ENCODE peak calls at places on chromosomes 11 and 22, in six cellular contexts. D, T, Z, M, S and A are unnamed samples.

GRCh38 chr11:126491092-126491491 is 135.6 kb downstream of the ST3GAL4 start:
- DNase-seq in D (peak), T (no peak), Z (no peak), M (no peak), S (no peak), A (no peak)

GRCh38 chr11:61555051-61555969 is 25.6 kb downstream of the SYT7 start:
- DNase-seq in D (no peak), T (peak), Z (no peak), M (no peak), S (no peak), A (peak)

GRCh38 chr11:64770120-64770519 is 8.2 kb downstream of the SF1 start:
- DNase-seq in D (no peak), T (no peak), Z (no peak), M (no peak), S (no peak), A (no peak)

GRCh38 chr11:6574816-6575715 is 28.4 kb downstream of the RRP8 start:
- DNase-seq in D (no peak), T (no peak), Z (no peak), M (no peak), S (no peak), A (no peak)

GRCh38 chr11:78560826-78561484 is 13.7 kb downstream of the NARS2 start:
- DNase-seq in D (no peak), T (no peak), Z (no peak), M (no peak), S (no peak), A (no peak)

GRCh38 chr22:47837703-47838102 is 1075.3 kb downstream of the TBC1D22A start:
- DNase-seq in D (no peak), T (no peak), Z (peak), M (no peak), S (no peak), A (no peak)

GRCh38 chr11:19474954-19475811 is 234.4 kb upstream of the E2F8 start:
- DNase-seq in D (no peak), T (no peak), Z (no peak), M (no peak), S (no peak), A (no peak)

GRCh38 chr11:19698493-19699292 is 13.9 kb upstream of the NAV2 start:
- DNase-seq in D (no peak), T (no peak), Z (no peak), M (peak), S (no peak), A (no peak)

GRCh38 chr22:29925402-29925801 is 42.4 kb downstream of the MTMR3 start:
- DNase-seq in D (no peak), T (no peak), Z (no peak), M (no peak), S (no peak), A (no peak)

GRCh38 chr22:19910180-19910744 is 31.3 kb upstream of the COMT start:
- DNase-seq in D (no peak), T (no peak), Z (no peak), M (no peak), S (no peak), A (no peak)

GRCh38 chr11:112997829-112998228 is 36.6 kb downstream of the NCAM1 start:
- DNase-seq in D (no peak), T (no peak), Z (no peak), M (no peak), S (no peak), A (no peak)

GRCh38 chr22:46806789-46807188 is 44.3 kb downstream of the TBC1D22A start:
- DNase-seq in D (no peak), T (no peak), Z (no peak), M (no peak), S (no peak), A (no peak)

GRCh38 chr11:36289226-36289852 is at the start of gene COMMD9:
- DNase-seq in D (peak), T (peak), Z (peak), M (peak), S (peak), A (peak)
- TF ChIP-seq CTCF in D (no peak), T (no peak), Z (no peak), M (no peak), S (no peak), A (no peak)

DNA sequence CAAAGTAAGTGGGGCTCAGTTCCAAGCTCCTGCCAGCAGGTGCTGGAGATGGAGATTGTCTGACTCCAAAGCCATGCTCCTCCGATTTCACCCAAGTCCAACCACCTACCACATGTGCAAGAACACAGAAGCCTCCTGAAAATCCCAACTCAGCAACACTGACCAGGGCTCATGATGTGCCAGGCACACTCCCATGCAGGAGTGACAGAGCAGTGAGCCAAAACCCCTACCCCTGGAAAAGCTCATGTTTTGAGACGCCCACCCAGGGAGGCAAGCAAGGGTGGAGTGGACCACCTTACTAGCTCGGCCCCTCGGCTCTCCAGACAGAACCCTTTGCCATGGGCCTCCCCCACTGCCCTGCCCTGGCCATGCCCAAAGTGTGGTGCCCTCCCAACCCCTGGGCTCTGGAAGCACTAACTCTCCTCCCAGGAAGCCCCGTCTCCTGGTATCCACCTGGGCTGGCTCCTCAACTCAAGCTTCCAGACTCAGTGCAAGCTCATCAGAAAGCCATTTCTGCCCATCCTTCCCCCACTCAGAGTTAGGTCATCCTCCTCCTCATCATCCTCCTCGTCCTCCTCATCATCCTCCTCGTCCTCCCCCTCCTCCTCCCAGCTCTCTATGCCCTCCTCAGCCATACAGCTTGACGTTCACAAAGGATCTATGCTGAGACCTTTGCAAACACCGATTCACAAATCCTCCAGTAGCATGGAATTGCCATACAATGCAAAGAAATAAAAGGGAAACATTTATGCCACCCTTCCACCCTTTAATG is 154.9 kb downstream of the MPPED1 start:
- DNase-seq in D (no peak), T (no peak), Z (peak), M (no peak), S (no peak), A (no peak)
- TF ChIP-seq CTCF in D (no peak), T (no peak), Z (no peak), M (no peak), S (no peak), A (no peak)

GRCh38 chr11:56089697-56090096 is 3.4 kb upstream of the OR8I2 start:
- DNase-seq in D (no peak), T (no peak), Z (peak), M (no peak), S (no peak), A (no peak)
- TF ChIP-seq CTCF in D (no peak), T (no peak), Z (peak), M (no peak), S (no peak), A (no peak)

GRCh38 chr11:92346220-92346619 is 121.6 kb downstream of the FAT3 start:
- DNase-seq in D (no peak), T (no peak), Z (no peak), M (no peak), S (no peak), A (no peak)

GRCh38 chr11:92342034-92342433 is 117.4 kb downstream of the FAT3 start:
- DNase-seq in D (no peak), T (no peak), Z (no peak), M (no peak), S (no peak), A (no peak)

GRCh38 chr11:92342886-92343285 is 118.3 kb downstream of the FAT3 start:
- DNase-seq in D (no peak), T (no peak), Z (no peak), M (no peak), S (no peak), A (no peak)

GRCh38 chr11:92340839-92341238 is 116.2 kb downstream of the FAT3 start:
- DNase-seq in D (no peak), T (no peak), Z (peak), M (peak), S (no peak), A (no peak)
- TF ChIP-seq CTCF in D (no peak), T (no peak), Z (peak), M (peak), S (no peak), A (peak)

DNA sequence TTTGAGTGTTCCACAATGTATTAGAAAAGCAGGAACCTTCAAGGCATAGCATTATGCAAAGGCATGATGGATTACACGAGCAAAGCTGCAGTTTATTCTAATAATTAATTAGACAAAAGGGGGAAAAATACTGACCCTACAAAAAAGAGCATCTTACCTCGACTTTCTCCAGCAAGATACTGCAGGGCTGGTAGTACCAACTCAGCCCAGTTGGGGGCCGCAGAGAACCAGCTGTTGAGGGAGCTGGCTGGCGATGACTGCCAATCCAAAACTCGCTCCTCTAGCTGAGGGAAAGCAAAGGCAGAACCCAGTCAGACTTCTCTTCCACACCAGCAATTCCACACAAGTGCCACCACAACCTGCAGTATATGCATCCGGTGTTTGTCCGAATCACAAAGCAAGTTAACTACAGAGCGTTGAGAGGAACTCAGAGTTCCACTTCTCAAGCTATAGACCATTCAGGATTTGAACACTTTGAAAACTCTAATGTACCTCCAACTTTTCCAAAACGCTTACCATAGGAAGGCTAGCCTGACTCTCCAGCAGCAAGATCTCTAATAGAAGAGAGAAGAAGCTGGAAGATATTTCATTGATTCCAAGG is 13.7 kb downstream of the NFRKB start:
- DNase-seq in D (no peak), T (no peak), Z (peak), M (peak), S (peak), A (peak)
- TF ChIP-seq CTCF in D (no peak), T (peak), Z (peak), M (peak), S (peak), A (peak)

DNA sequence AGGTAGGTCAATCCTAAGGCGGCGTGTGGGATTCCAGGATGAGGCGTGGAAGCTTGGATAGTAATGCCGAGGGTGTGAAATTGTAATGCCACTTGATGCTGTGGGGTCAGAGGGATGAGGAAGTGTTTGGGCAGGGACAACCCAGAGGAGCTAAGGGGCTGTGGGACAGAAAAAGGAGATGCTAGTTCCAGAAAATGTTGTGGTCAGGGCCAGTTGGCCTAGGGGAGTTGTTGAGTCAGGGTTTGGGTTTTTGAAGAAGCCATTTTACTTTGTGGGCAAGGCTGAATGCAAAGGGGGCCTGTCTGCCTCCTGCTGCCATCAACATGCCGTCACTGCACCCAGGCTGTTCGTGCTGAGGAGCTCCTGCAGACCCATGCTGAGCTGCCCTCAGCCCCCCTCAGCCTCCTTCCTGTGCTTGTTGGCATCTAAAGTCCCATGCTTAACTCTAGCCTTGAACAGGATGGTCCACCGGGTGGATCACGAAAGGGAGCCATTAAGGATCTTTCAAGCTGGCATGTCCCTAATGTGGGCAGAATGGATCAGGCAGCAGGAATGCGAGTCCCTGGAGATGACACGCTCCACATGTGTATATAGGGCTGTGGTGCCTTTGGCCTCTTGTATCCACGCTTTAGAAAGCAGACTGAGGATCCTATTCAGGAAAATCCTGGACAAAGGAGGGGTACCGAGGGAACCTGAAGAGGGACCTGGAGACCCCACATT is 2.1 kb downstream of the C11orf16 start:
- DNase-seq in D (no peak), T (no peak), Z (no peak), M (no peak), S (no peak), A (no peak)
- TF ChIP-seq CTCF in D (no peak), T (no peak), Z (no peak), M (no peak), S (no peak), A (no peak)

GRCh38 chr11:27977031-27977430 is 130.9 kb downstream of the KIF18A start:
- DNase-seq in D (no peak), T (no peak), Z (peak), M (peak), S (no peak), A (no peak)

GRCh38 chr11:27977527-27977926 is 130.4 kb downstream of the KIF18A start:
- DNase-seq in D (no peak), T (no peak), Z (no peak), M (no peak), S (no peak), A (no peak)

GRCh38 chr11:27972432-27973170 is 135.4 kb downstream of the KIF18A start:
- DNase-seq in D (no peak), T (no peak), Z (no peak), M (no peak), S (no peak), A (no peak)

GRCh38 chr11:27973851-27974536 is 134.0 kb downstream of the KIF18A start:
- DNase-seq in D (no peak), T (no peak), Z (no peak), M (peak), S (no peak), A (no peak)

DNA sequence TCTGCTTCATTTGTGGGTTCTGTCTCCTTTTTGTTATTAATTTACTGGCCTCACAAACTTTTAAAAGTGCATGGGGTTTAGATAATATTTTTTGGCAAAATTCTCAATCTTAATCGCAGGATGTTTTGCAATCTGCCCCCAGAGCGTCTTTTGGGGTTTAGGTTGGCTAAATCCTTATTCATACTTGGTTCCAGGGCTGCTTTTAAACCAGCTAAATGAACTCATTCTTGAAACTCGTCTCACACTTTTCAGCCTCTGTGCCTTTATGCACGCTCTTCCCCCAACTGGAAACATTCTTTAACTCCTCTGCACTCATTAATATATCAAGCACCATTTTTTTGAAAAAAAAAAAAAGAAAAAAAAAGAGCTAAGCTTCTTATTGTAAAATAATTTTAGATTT is 131.7 kb downstream of the KIF18A start:
- DNase-seq in D (no peak), T (no peak), Z (no peak), M (no peak), S (no peak), A (no peak)
- TF ChIP-seq CTCF in D (no peak), T (no peak), Z (no peak), M (no peak), S (no peak), A (no peak)